ENCODE peak calls at places on chromosomes 6 and 20, in six cellular contexts. A is left ventricle myocardium inferior, Q is fibroblast of lung, Y is MM.1S, O is lower lobe of right lung, E is Panc1. G is an unnamed sample.

GRCh38 chr6:90892271-90892670 is 305.4 kb upstream of the MAP3K7 start:
- DNase-seq in A (no peak), Q (no peak), Y (no peak), O (no peak), E (no peak), G (no peak)

GRCh38 chr6:101986476-101986875 is 593.0 kb downstream of the GRIK2 start:
- DNase-seq in A (no peak), Q (no peak), Y (no peak), O (no peak), E (no peak), G (no peak)

GRCh38 chr6:15569035-15569995 is 93.5 kb downstream of the DTNBP1 start:
- DNase-seq in A (no peak), Q (no peak), Y (no peak), O (no peak), E (no peak), G (no peak)

GRCh38 chr6:3022765-3023662 is 23.3 kb downstream of the NQO2 start:
- DNase-seq in A (no peak), Q (no peak), Y (no peak), O (no peak), E (no peak), G (peak; percentile 43)

GRCh38 chr6:3561745-3562144 is 104.9 kb upstream of the SLC22A23 start:
- DNase-seq in A (no peak), Q (peak; percentile 23), Y (no peak), O (no peak), E (no peak), G (no peak)

GRCh38 chr6:12595161-12595792 is 121.3 kb upstream of the PHACTR1 start:
- DNase-seq in A (no peak), Q (no peak), Y (peak; percentile 46), O (no peak), E (no peak), G (no peak)

GRCh38 chr6:43013020-43013842 is 515 bp downstream of the MEA1 start:
- DNase-seq in A (no peak), Q (peak; percentile 18), Y (no peak), O (no peak), E (no peak), G (no peak)

GRCh38 chr6:158653577-158654354 is 3.9 kb downstream of the SYTL3 start:
- DNase-seq in A (no peak), Q (peak; percentile 53), Y (peak; percentile 87), O (peak; percentile 70), E (no peak), G (no peak)

GRCh38 chr20:41407617-41408016 is 41.0 kb upstream of the EMILIN3 start:
- DNase-seq in A (no peak), Q (no peak), Y (peak; percentile 70), O (no peak), E (no peak), G (no peak)

GRCh38 chr6:41546866-41547798 is 951 bp downstream of the FOXP4 start:
- DNase-seq in A (peak; percentile 42), Q (peak; percentile 34), Y (peak; percentile 33), O (peak; percentile 60), E (no peak), G (peak; percentile 77)

GRCh38 chr20:62040933-62041332 is 24.7 kb downstream of the TAF4 start:
- DNase-seq in A (peak; percentile 5), Q (no peak), Y (no peak), O (no peak), E (no peak), G (no peak)
- H3K9me3 ChIP-seq in A (peaks cover 4% of the 10 kb centered on the region), Q (no peaks in the 10 kb centered on the region), Y (no peaks in the 10 kb centered on the region), O (no peaks in the 10 kb centered on the region), E (no peaks in the 10 kb centered on the region), G (no peaks in the 10 kb centered on the region)

GRCh38 chr20:40073535-40074111 is 615.4 kb downstream of the MAFB start:
- DNase-seq in A (no peak), Q (no peak), Y (no peak), O (no peak), E (no peak), G (no peak)

DNA sequence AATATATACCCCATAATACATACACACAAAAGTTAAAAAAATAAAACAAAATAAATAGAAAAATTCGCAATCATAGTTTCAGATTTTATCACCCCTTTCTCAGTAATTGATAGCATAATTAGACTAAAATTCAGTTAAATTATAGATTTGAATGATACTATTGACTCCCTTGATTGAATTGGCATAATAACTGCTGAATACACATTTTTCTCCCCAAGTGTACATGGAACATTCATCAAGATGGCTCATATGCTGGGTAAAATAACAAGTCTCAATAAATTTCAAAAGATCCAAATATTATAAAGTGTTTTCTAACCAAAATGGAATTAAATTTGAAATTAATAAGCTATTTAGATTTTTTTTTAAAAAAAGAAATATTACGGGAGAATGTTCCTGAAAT is 616.1 kb downstream of the MAFB start:
- DNase-seq in A (no peak), Q (no peak), Y (no peak), O (no peak), E (no peak), G (no peak)
- H3K9me3 ChIP-seq in A (peaks cover 28% of the 10 kb centered on the region), Q (no peaks in the 10 kb centered on the region), Y (no peaks in the 10 kb centered on the region), O (no peaks in the 10 kb centered on the region), E (no peaks in the 10 kb centered on the region), G (no peaks in the 10 kb centered on the region)

GRCh38 chr6:168713013-168713412 is 272.0 kb downstream of the SMOC2 start:
- DNase-seq in A (no peak), Q (no peak), Y (no peak), O (no peak), E (no peak), G (no peak)

GRCh38 chr6:168711666-168712300 is 270.8 kb downstream of the SMOC2 start:
- DNase-seq in A (no peak), Q (no peak), Y (no peak), O (no peak), E (no peak), G (no peak)

GRCh38 chr6:168714547-168715260 is 273.7 kb downstream of the SMOC2 start:
- DNase-seq in A (no peak), Q (no peak), Y (no peak), O (no peak), E (no peak), G (no peak)

GRCh38 chr6:168715643-168716481 is 274.9 kb downstream of the SMOC2 start:
- DNase-seq in A (no peak), Q (no peak), Y (no peak), O (no peak), E (no peak), G (no peak)

GRCh38 chr6:168713839-168714238 is 272.9 kb downstream of the SMOC2 start:
- DNase-seq in A (no peak), Q (no peak), Y (no peak), O (no peak), E (no peak), G (no peak)
- H3K9me3 ChIP-seq in A (no peaks in the 10 kb centered on the region), Q (no peaks in the 10 kb centered on the region), Y (no peaks in the 10 kb centered on the region), O (no peaks in the 10 kb centered on the region), E (no peaks in the 10 kb centered on the region), G (no peaks in the 10 kb centered on the region)

DNA sequence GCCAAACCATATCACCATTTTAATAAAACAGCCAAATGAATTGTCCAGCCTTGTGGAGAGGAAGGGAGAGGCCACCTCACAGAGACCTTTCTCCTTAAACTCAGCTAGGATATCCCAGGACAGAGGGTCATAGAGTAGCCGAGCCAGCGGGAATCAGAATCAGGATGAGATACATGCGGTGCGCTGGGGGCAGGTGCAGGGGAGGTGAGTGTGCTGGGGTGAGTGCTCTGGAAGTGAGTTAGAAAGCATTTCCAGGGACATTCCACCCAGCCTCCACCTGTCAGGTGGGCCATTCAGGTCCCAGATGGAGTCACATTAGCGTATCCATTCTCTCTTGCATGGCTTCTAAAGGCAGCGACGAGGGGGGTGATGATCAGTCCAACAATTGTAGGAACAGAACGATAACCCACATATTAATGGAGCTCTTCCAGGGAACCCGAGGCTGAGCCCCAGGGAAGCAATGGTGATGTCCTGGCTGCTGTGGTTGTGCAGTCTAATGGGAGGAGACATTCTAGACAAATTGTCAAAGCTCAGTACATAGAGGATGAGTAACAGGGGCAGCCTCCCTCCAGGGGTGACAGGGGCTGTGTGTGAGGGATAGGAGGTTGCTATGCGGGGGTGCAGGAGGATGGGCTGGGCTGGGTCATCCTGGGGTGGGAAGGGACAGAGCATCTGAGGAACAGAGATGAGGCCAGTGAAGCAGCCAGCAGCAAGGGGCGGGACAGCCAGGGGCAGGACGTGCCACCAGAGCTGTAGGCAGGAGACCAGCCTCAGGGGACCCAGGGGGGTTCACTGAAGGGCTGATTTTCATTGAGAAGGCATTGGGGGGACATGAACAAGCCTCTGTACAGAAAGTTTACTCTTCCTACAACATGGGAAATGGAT is 88.7 kb upstream of the FRMD1 start:
- DNase-seq in A (no peak), Q (no peak), Y (no peak), O (no peak), E (no peak), G (no peak)
- H3K9me3 ChIP-seq in A (no peaks in the 10 kb centered on the region), Q (no peaks in the 10 kb centered on the region), Y (no peaks in the 10 kb centered on the region), O (no peaks in the 10 kb centered on the region), E (no peaks in the 10 kb centered on the region), G (no peaks in the 10 kb centered on the region)

DNA sequence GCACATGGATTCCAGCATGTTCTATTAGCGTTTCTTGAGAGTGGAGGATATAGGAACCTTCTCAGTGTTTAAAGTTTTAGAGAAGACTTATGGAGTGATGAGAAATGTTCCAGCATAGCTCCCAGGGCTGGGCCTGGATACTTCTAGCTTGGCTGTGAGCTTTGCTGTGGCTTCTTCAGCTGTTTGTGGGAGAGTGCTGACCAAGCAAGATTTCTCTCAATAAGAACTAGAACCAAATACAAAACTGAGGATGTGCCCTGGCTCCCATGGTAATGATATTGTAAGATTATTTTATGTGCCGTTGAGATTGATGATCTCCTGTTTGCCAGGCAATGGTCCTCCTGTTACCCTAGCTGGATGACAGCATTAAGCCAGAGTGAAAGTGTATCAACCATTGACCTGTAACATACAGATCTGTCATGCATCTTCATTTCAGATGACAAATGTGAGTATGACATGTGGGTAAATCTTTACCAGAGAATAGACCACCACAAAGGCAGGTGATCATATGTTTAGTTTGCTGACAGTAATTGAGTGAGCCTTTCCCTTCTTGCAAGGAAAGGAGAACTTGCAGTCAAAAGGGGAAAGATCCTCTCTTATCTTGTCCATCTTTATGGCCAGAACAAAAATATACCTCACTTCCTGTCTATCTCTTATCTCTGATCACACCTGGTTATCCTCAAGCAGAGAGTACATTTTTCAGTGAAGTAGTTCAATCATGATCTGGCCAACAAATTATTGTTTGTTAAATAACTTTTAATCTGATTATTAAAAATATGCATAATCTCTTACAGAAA is 180.1 kb downstream of the SLC24A3 start:
- DNase-seq in A (no peak), Q (no peak), Y (no peak), O (no peak), E (no peak), G (no peak)
- H3K9me3 ChIP-seq in A (peaks cover 34% of the 10 kb centered on the region), Q (no peaks in the 10 kb centered on the region), Y (no peaks in the 10 kb centered on the region), O (no peaks in the 10 kb centered on the region), E (no peaks in the 10 kb centered on the region), G (no peaks in the 10 kb centered on the region)

GRCh38 chr6:57297505-57297904 is 19.9 kb upstream of the PRIM2 start:
- DNase-seq in A (no peak), Q (no peak), Y (no peak), O (no peak), E (no peak), G (no peak)
- H3K9me3 ChIP-seq in A (no peaks in the 10 kb centered on the region), Q (no peaks in the 10 kb centered on the region), Y (no peaks in the 10 kb centered on the region), O (no peaks in the 10 kb centered on the region), E (no peaks in the 10 kb centered on the region), G (no peaks in the 10 kb centered on the region)

DNA sequence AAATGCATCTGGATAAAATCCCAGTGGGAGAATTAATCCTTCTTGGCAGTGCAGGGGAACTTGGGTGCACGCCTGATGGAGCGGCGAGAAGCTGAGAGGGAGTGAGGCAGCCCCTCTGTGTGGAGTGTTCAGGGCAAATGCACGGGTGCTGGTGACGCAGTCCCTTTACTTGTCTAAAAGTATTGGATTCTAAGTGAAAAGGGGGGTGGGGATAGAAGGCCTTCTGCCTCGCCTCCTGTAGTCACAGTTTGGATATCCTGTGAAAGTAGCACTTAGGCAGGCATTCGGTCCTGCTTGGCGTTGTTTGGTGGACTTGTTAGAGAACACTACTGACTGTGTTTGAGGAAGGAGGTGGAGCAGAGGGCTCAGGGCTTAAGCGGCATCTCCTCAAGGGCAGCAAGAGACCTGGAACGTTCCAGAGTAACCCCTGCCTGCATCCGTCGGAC is 39.3 kb downstream of the PHACTR3 start:
- DNase-seq in A (no peak), Q (no peak), Y (no peak), O (no peak), E (no peak), G (no peak)
- H3K9me3 ChIP-seq in A (no peaks in the 10 kb centered on the region), Q (no peaks in the 10 kb centered on the region), Y (no peaks in the 10 kb centered on the region), O (no peaks in the 10 kb centered on the region), E (no peaks in the 10 kb centered on the region), G (no peaks in the 10 kb centered on the region)